ENCODE peak calls at places on chromosomes 3 and 15, in seven cellular contexts. M is stimulated activated CD4-positive, alpha-beta T cell treated with anti-CD3 and anti-CD28 coated beads, Interleukin-1b, Interleukin-23, amount 100 ng/mL, for 1 hour; N is stimulated activated CD8-positive, alpha-beta memory T cell treated with anti-CD3 and anti-CD28 coated beads, Interleukin-7, amount 100 ng/mL, for 24 hours; G is GM10248; J is cardiac muscle cell; T is activated T-cell treated with anti-CD3 and anti-CD28 coated beads for 1 hour; O is activated naive CD8-positive, alpha-beta T cell treated with anti-CD3 and anti-CD28 coated beads, Interleukin-2, amount 50 U/mL, for 24 hours. V is an unnamed sample.

GRCh38 chr3:73681610-73682009 is 56.9 kb upstream of the PDZRN3 start:
- DNase-seq in N (no peak), T (no peak), J (no peak), O (no peak), M (no peak), G (no peak), V (no peak)

GRCh38 chr3:186255703-186256331 is 106.2 kb downstream of the DGKG start:
- DNase-seq in G (peak), N (no peak), M (no peak), O (peak), J (peak), T (no peak), V (no peak)

GRCh38 chr15:87115795-87116194 is 1036.1 kb downstream of the AGBL1 start:
- DNase-seq in J (no peak), T (no peak), O (no peak), N (no peak), G (no peak), M (no peak), V (no peak)

GRCh38 chr3:63207066-63207590 is 71.0 kb upstream of the SYNPR start:
- DNase-seq in M (no peak), N (no peak), J (no peak), G (no peak), T (no peak), O (no peak), V (no peak)

GRCh38 chr15:74295800-74296199 is 59.7 kb downstream of the CCDC33 start:
- DNase-seq in G (no peak), N (no peak), J (no peak), M (no peak), T (no peak), O (no peak), V (no peak)

GRCh38 chr3:117790256-117790987 is 1080.8 kb downstream of the TUSC7 start:
- DNase-seq in O (no peak), J (no peak), M (no peak), T (no peak), G (no peak), N (no peak), V (no peak)

GRCh38 chr3:98395111-98395510 is 4.6 kb downstream of the OR5K3 start:
- DNase-seq in T (no peak), O (no peak), J (no peak), M (no peak), N (no peak), G (no peak), V (no peak)

GRCh38 chr3:59545369-59545768 is 495.5 kb upstream of the CFAP20DC start:
- DNase-seq in N (no peak), T (no peak), J (peak), O (no peak), G (no peak), M (no peak), V (no peak)

GRCh38 chr3:64972793-64973192 is 285.0 kb upstream of the ADAMTS9 start:
- DNase-seq in M (no peak), O (no peak), N (no peak), J (no peak), T (no peak), G (no peak), V (no peak)

GRCh38 chr15:48112242-48112641 is 8.5 kb upstream of the SLC24A5 start:
- DNase-seq in T (no peak), G (no peak), O (no peak), J (peak), N (no peak), M (no peak), V (peak)

GRCh38 chr15:33729648-33730047 is 238.6 kb upstream of the CHRM5 start:
- DNase-seq in J (peak), N (no peak), M (no peak), O (no peak), G (no peak), T (no peak), V (no peak)

GRCh38 chr15:29322407-29322806 is 52.8 kb upstream of the NSMCE3 start:
- DNase-seq in J (peak), M (no peak), N (no peak), T (no peak), G (no peak), O (no peak), V (peak)

GRCh38 chr3:42658091-42658770 is 4.7 kb downstream of the ZBTB47 start:
- DNase-seq in T (no peak), N (no peak), O (no peak), J (no peak), M (no peak), G (no peak), V (no peak)

GRCh38 chr15:94174399-94174802 is 57.0 kb upstream of the MCTP2 start:
- DNase-seq in M (no peak), J (no peak), O (peak), N (no peak), G (peak), T (no peak), V (peak)

GRCh38 chr3:194395201-194395600 is 3.9 kb downstream of the GP5 start:
- DNase-seq in O (no peak), T (no peak), N (no peak), G (no peak), J (no peak), M (no peak), V (no peak)

GRCh38 chr15:52234596-52235541 is 43.7 kb upstream of the GNB5 start:
- DNase-seq in T (no peak), O (peak), N (no peak), J (no peak), M (no peak), G (peak), V (no peak)

GRCh38 chr3:154969366-154969765 is 110.8 kb upstream of the MME start:
- DNase-seq in M (no peak), N (no peak), G (no peak), O (no peak), T (no peak), J (no peak), V (no peak)

GRCh38 chr3:177554900-177555759 is 357.8 kb upstream of the TBL1XR1 start:
- DNase-seq in O (no peak), G (no peak), M (no peak), J (no peak), T (no peak), N (no peak), V (peak)

GRCh38 chr3:45754461-45754860 is 41.9 kb downstream of the SLC6A20 start:
- DNase-seq in T (no peak), G (no peak), J (no peak), N (no peak), M (no peak), O (no peak), V (no peak)

GRCh38 chr15:63857459-63857856 is 23.7 kb upstream of the HERC1 start:
- DNase-seq in J (no peak), G (no peak), M (no peak), O (no peak), T (no peak), N (no peak), V (no peak)

GRCh38 chr15:23422946-23423708 is 23.9 kb downstream of the GOLGA6L2 start:
- DNase-seq in G (no peak), O (no peak), T (no peak), J (no peak), M (no peak), N (no peak), V (peak)

GRCh38 chr15:90099072-90099867 is 3.0 kb downstream of the IDH2 start:
- DNase-seq in T (no peak), O (peak), M (no peak), N (no peak), G (peak), J (no peak), V (no peak)

GRCh38 chr3:163364717-163365116 is 1713.6 kb downstream of the SI start:
- DNase-seq in N (no peak), O (no peak), G (no peak), J (no peak), T (no peak), M (no peak), V (no peak)

GRCh38 chr3:197380786-197381185 is 82.4 kb upstream of the DLG1 start:
- DNase-seq in O (no peak), J (no peak), M (no peak), T (no peak), N (no peak), G (no peak), V (peak)

GRCh38 chr15:86797135-86797534 is 717.5 kb downstream of the AGBL1 start:
- DNase-seq in G (no peak), O (no peak), N (no peak), M (no peak), T (no peak), J (peak), V (no peak)

GRCh38 chr3:194561306-194561974 is 71.8 kb downstream of the TMEM44 start:
- DNase-seq in G (no peak), M (no peak), T (no peak), N (no peak), J (no peak), O (no peak), V (peak)

GRCh38 chr15:96230557-96231181 is 99.8 kb upstream of the NR2F2 start:
- DNase-seq in G (no peak), O (no peak), N (no peak), J (no peak), M (no peak), T (no peak), V (peak)

GRCh38 chr3:27993061-27993460 is 248.4 kb upstream of the CMC1 start:
- DNase-seq in T (no peak), J (no peak), N (no peak), G (no peak), M (no peak), O (no peak), V (no peak)

V was measured in Daoy.